ENCODE peak calls at places on chromosome 4, in nine cellular contexts. One of them, this sample, is unnamed.
A peak's percentile ranks its signal among the peaks of the same experiment; 100 is the strongest.

GRCh38 chr4:100175853-100176252 is 14.4 kb downstream of the DDIT4L start:
- DNase-seq in stomach: no peak
- DNase-seq in SK-N-MC: no peak
- DNase-seq in prostate gland: no peak
- DNase-seq in HCT116: no peak
- DNase-seq in SK-N-SH: no peak
- DNase-seq in HepG2: no peak
- DNase-seq in endothelial cell of umbilical vein: no peak
- DNase-seq in sigmoid colon: no peak
- DNase-seq in this sample: no peak

GRCh38 chr4:168411318-168412150 is 68.8 kb downstream of the DDX60L start:
- DNase-seq in prostate gland: no peak
- DNase-seq in SK-N-SH: no peak
- DNase-seq in sigmoid colon: no peak
- DNase-seq in HCT116: no peak
- DNase-seq in stomach: no peak
- DNase-seq in endothelial cell of umbilical vein: no peak
- DNase-seq in HepG2: no peak
- DNase-seq in SK-N-MC: no peak
- DNase-seq in this sample: no peak

GRCh38 chr4:104531390-104531789 is 36.7 kb upstream of the CXXC4 start:
- DNase-seq in SK-N-SH: no peak
- DNase-seq in SK-N-MC: no peak
- DNase-seq in HCT116: no peak
- DNase-seq in stomach: no peak
- DNase-seq in endothelial cell of umbilical vein: no peak
- DNase-seq in sigmoid colon: no peak
- DNase-seq in prostate gland: no peak
- DNase-seq in HepG2: no peak
- DNase-seq in this sample: no peak

GRCh38 chr4:57550143-57550542 is 440.0 kb upstream of the IGFBP7 start:
- DNase-seq in SK-N-MC: no peak
- DNase-seq in sigmoid colon: no peak
- DNase-seq in stomach: no peak
- DNase-seq in HCT116: no peak
- DNase-seq in SK-N-SH: no peak
- DNase-seq in prostate gland: no peak
- DNase-seq in HepG2: no peak
- DNase-seq in endothelial cell of umbilical vein: no peak
- DNase-seq in this sample: no peak

GRCh38 chr4:115537387-115537786 is 424.0 kb upstream of the NDST4 start:
- DNase-seq in endothelial cell of umbilical vein: no peak
- DNase-seq in prostate gland: no peak
- DNase-seq in HCT116: peak; percentile 12
- DNase-seq in sigmoid colon: no peak
- DNase-seq in HepG2: no peak
- DNase-seq in stomach: no peak
- DNase-seq in SK-N-MC: peak; percentile 71
- DNase-seq in SK-N-SH: no peak
- DNase-seq in this sample: no peak

GRCh38 chr4:98394134-98394533 is 132.9 kb downstream of the RAP1GDS1 start:
- DNase-seq in SK-N-MC: no peak
- DNase-seq in HepG2: no peak
- DNase-seq in SK-N-SH: no peak
- DNase-seq in stomach: no peak
- DNase-seq in prostate gland: no peak
- DNase-seq in endothelial cell of umbilical vein: no peak
- DNase-seq in sigmoid colon: no peak
- DNase-seq in HCT116: no peak
- DNase-seq in this sample: no peak

GRCh38 chr4:121696641-121697461 is at the start of gene ANXA5:
- DNase-seq in endothelial cell of umbilical vein: peak; percentile 88
- DNase-seq in stomach: peak; percentile 90
- DNase-seq in HCT116: peak; percentile 59
- DNase-seq in SK-N-SH: peak; percentile 93
- DNase-seq in SK-N-MC: no peak
- DNase-seq in sigmoid colon: peak; percentile 96
- DNase-seq in prostate gland: peak; percentile 85
- DNase-seq in HepG2: peak; percentile 63
- DNase-seq in this sample: peak; percentile 96

GRCh38 chr4:15695764-15696163 is 7.1 kb upstream of the BST1 start:
- DNase-seq in SK-N-SH: no peak
- DNase-seq in endothelial cell of umbilical vein: no peak
- DNase-seq in HepG2: no peak
- DNase-seq in stomach: no peak
- DNase-seq in SK-N-MC: no peak
- DNase-seq in HCT116: no peak
- DNase-seq in prostate gland: no peak
- DNase-seq in sigmoid colon: no peak
- DNase-seq in this sample: no peak

GRCh38 chr4:185566972-185567749 is 31.9 kb upstream of the PDLIM3 start:
- DNase-seq in SK-N-SH: no peak
- DNase-seq in HCT116: no peak
- DNase-seq in endothelial cell of umbilical vein: peak; percentile 93
- DNase-seq in HepG2: peak; percentile 78
- DNase-seq in SK-N-MC: no peak
- DNase-seq in prostate gland: peak; percentile 15
- DNase-seq in stomach: no peak
- DNase-seq in sigmoid colon: peak; percentile 68
- DNase-seq in this sample: no peak

GRCh38 chr4:1309261-1310010 is 19.7 kb downstream of the MAEA start:
- DNase-seq in HCT116: no peak
- DNase-seq in SK-N-MC: no peak
- DNase-seq in HepG2: peak; percentile 91
- DNase-seq in SK-N-SH: peak; percentile 99
- DNase-seq in sigmoid colon: peak; percentile 97
- DNase-seq in stomach: peak; percentile 68
- DNase-seq in prostate gland: peak; percentile 85
- DNase-seq in endothelial cell of umbilical vein: peak; percentile 82
- DNase-seq in this sample: peak; percentile 93
- TF ChIP-seq POLR2AphosphoS5 in HCT116: no peak
- TF ChIP-seq POLR2AphosphoS5 in SK-N-MC: no peak
- TF ChIP-seq POLR2AphosphoS5 in HepG2: peak; percentile 30
- TF ChIP-seq POLR2AphosphoS5 in SK-N-SH: peak; percentile 49
- TF ChIP-seq POLR2AphosphoS5 in sigmoid colon: peak; percentile 57
- TF ChIP-seq POLR2AphosphoS5 in stomach: no peak
- TF ChIP-seq POLR2AphosphoS5 in prostate gland: peak; percentile 88
- TF ChIP-seq POLR2AphosphoS5 in endothelial cell of umbilical vein: no peak
- TF ChIP-seq POLR2AphosphoS5 in this sample: peak; percentile 75

DNA sequence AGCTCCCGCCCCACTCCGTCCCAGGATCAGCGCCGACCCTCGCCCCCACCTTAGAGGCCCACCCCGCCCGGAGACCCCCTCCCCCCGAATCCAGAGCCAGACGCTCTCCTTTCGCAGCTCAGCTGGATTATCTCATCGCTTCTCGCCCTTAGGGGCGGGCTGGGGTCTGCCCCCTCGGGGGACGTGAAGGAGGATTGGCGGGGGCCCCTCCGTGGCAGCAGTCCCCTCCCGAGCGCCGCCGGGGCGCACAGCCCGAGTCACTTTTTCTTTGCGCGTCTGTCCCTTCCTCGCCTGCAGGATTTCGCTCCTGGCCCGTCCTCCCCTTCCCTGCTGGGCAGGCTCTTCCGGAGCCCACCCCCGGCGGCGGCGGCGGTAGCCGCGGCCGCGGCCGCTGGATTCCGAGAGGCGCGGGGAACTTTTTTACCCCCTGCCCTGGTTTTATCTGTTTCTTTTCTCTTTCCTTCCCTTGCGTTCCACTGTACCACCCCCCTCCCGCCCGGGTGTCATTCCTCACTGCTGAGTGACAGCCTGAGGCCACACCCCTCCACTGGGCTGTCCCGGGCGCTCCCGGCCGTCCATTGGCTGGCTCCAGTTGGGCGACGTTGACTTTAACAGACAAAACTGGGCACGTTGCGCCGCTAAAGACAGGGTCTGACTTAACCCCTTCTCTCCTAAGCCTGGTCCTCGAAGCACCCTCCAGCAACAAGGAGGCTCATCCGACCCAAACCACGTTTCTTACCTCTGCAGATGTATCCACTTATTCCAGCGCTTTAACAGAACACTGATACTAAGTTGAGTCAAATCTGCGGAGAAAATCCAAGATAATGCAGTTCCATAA is 467 bp upstream of the NKX3-2 start:
- DNase-seq in HepG2: peak; percentile 66
- DNase-seq in SK-N-SH: peak; percentile 87
- DNase-seq in stomach: peak; percentile 63
- DNase-seq in prostate gland: peak; percentile 39
- DNase-seq in endothelial cell of umbilical vein: peak; percentile 60
- DNase-seq in HCT116: peak; percentile 81
- DNase-seq in SK-N-MC: no peak
- DNase-seq in sigmoid colon: peak; percentile 97
- DNase-seq in this sample: peak; percentile 84
- H3K27ac ChIP-seq in HepG2: no peak overlapping the region
- H3K27ac ChIP-seq in SK-N-SH: no peak overlapping the region
- H3K27ac ChIP-seq in stomach: no peak overlapping the region
- H3K27ac ChIP-seq in prostate gland: peak overlapping the region; percentile 1
- H3K27ac ChIP-seq in endothelial cell of umbilical vein: no peak overlapping the region
- H3K27ac ChIP-seq in HCT116: peak overlapping the region; percentile 36
- H3K27ac ChIP-seq in SK-N-MC: no peak overlapping the region
- H3K27ac ChIP-seq in sigmoid colon: peak overlapping the region; percentile 48
- H3K27ac ChIP-seq in this sample: peak overlapping the region; percentile 70

GRCh38 chr4:118350961-118351360 is 1.8 kb downstream of the PRSS12 start:
- DNase-seq in HepG2: no peak
- DNase-seq in stomach: no peak
- DNase-seq in sigmoid colon: no peak
- DNase-seq in prostate gland: no peak
- DNase-seq in HCT116: no peak
- DNase-seq in SK-N-MC: no peak
- DNase-seq in SK-N-SH: no peak
- DNase-seq in endothelial cell of umbilical vein: no peak
- DNase-seq in this sample: no peak

GRCh38 chr4:118354913-118355312 is 2.1 kb upstream of the PRSS12 start:
- DNase-seq in stomach: no peak
- DNase-seq in HCT116: no peak
- DNase-seq in prostate gland: no peak
- DNase-seq in SK-N-SH: no peak
- DNase-seq in endothelial cell of umbilical vein: no peak
- DNase-seq in HepG2: no peak
- DNase-seq in SK-N-MC: peak; percentile 24
- DNase-seq in sigmoid colon: no peak
- DNase-seq in this sample: no peak

GRCh38 chr4:118351851-118352827 is 664 bp downstream of the PRSS12 start:
- DNase-seq in SK-N-MC: no peak
- DNase-seq in stomach: peak; percentile 51
- DNase-seq in sigmoid colon: peak; percentile 65
- DNase-seq in HepG2: peak; percentile 4
- DNase-seq in HCT116: peak; percentile 48
- DNase-seq in prostate gland: no peak
- DNase-seq in endothelial cell of umbilical vein: no peak
- DNase-seq in SK-N-SH: peak; percentile 65
- DNase-seq in this sample: peak; percentile 74

GRCh38 chr4:118353452-118353851 is 649 bp upstream of the PRSS12 start:
- DNase-seq in sigmoid colon: no peak
- DNase-seq in SK-N-MC: no peak
- DNase-seq in HepG2: no peak
- DNase-seq in HCT116: no peak
- DNase-seq in prostate gland: no peak
- DNase-seq in SK-N-SH: peak; percentile 26
- DNase-seq in stomach: no peak
- DNase-seq in endothelial cell of umbilical vein: no peak
- DNase-seq in this sample: no peak

DNA sequence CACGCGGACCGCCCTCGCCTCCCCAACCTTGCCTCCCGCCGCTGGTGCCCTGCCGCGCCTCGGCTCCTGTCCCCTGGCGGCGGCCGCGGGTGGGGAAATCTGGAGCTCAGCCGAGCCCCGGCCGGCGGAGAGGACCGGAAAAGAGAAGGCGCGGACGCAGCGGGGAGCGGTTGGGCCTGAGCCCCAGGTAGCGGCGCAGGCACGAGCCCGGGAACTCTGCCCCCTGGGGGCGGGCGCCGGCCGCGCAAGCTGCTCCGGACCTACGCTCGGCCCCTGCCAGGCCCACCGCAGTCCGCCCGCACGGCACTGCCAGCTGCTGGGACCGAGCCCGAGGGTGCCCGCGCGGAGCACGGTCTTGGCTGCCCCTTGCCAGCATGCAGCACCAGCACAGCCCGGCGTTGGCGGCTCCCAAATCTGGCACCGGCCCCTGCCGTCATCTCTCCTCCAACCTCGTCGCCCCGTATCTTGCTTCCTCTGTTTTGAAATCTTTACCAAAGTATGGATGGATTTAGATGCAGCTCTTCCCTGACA is at the start of gene PRSS12:
- DNase-seq in prostate gland: peak; percentile 30
- DNase-seq in SK-N-MC: no peak
- DNase-seq in SK-N-SH: peak; percentile 96
- DNase-seq in HCT116: peak; percentile 57
- DNase-seq in endothelial cell of umbilical vein: peak; percentile 44
- DNase-seq in HepG2: peak; percentile 28
- DNase-seq in sigmoid colon: peak; percentile 70
- DNase-seq in stomach: peak; percentile 77
- DNase-seq in this sample: peak; percentile 89
- TF ChIP-seq POLR2AphosphoS5 in prostate gland: no peak
- TF ChIP-seq POLR2AphosphoS5 in SK-N-MC: no peak
- TF ChIP-seq POLR2AphosphoS5 in SK-N-SH: no peak
- TF ChIP-seq POLR2AphosphoS5 in HCT116: no peak
- TF ChIP-seq POLR2AphosphoS5 in endothelial cell of umbilical vein: peak; percentile 18
- TF ChIP-seq POLR2AphosphoS5 in HepG2: no peak
- TF ChIP-seq POLR2AphosphoS5 in sigmoid colon: no peak
- TF ChIP-seq POLR2AphosphoS5 in stomach: no peak
- TF ChIP-seq POLR2AphosphoS5 in this sample: no peak

GRCh38 chr4:175560628-175561027 is 251.4 kb downstream of the GPM6A start:
- DNase-seq in HCT116: peak; percentile 32
- DNase-seq in SK-N-MC: peak; percentile 77
- DNase-seq in prostate gland: no peak
- DNase-seq in stomach: no peak
- DNase-seq in sigmoid colon: no peak
- DNase-seq in SK-N-SH: peak; percentile 7
- DNase-seq in HepG2: no peak
- DNase-seq in endothelial cell of umbilical vein: no peak
- DNase-seq in this sample: no peak

GRCh38 chr4:175562111-175562510 is 250.0 kb downstream of the GPM6A start:
- DNase-seq in prostate gland: no peak
- DNase-seq in stomach: no peak
- DNase-seq in endothelial cell of umbilical vein: no peak
- DNase-seq in HepG2: no peak
- DNase-seq in SK-N-MC: no peak
- DNase-seq in sigmoid colon: no peak
- DNase-seq in HCT116: no peak
- DNase-seq in SK-N-SH: no peak
- DNase-seq in this sample: no peak

GRCh38 chr4:175561691-175562090 is 250.4 kb downstream of the GPM6A start:
- DNase-seq in prostate gland: no peak
- DNase-seq in sigmoid colon: no peak
- DNase-seq in SK-N-SH: no peak
- DNase-seq in HCT116: no peak
- DNase-seq in endothelial cell of umbilical vein: no peak
- DNase-seq in HepG2: no peak
- DNase-seq in stomach: no peak
- DNase-seq in SK-N-MC: no peak
- DNase-seq in this sample: no peak

DNA sequence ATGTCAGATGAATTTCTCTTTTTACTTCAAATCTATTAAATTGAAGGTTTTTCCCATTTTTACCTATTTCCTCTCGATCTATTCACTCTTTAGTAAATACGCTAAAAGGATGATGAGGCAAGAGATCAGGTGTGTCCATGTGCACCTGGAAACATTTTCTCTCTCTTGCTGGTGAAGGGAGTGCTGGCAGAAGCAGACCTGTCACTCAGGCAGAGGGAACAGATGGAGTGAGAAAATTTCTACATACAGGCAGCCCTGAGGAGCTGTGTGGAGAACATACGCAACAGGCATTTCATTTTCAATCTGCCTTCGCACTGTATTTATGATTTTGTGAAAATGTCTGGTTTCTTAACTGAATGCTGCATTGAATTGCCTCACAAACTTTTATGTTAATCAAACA is 249.5 kb downstream of the GPM6A start:
- DNase-seq in sigmoid colon: no peak
- DNase-seq in prostate gland: no peak
- DNase-seq in SK-N-SH: no peak
- DNase-seq in endothelial cell of umbilical vein: no peak
- DNase-seq in HCT116: no peak
- DNase-seq in HepG2: no peak
- DNase-seq in stomach: no peak
- DNase-seq in SK-N-MC: no peak
- DNase-seq in this sample: no peak
- H3K27ac ChIP-seq in sigmoid colon: no peak overlapping the region
- H3K27ac ChIP-seq in prostate gland: no peak overlapping the region
- H3K27ac ChIP-seq in SK-N-SH: no peak overlapping the region
- H3K27ac ChIP-seq in endothelial cell of umbilical vein: no peak overlapping the region
- H3K27ac ChIP-seq in HCT116: no peak overlapping the region
- H3K27ac ChIP-seq in HepG2: no peak overlapping the region
- H3K27ac ChIP-seq in stomach: no peak overlapping the region
- H3K27ac ChIP-seq in SK-N-MC: no peak overlapping the region
- H3K27ac ChIP-seq in this sample: no peak overlapping the region

This sample was measured in spleen.